ENCODE peak calls at places on chromosomes 16 and 17, in eight cellular contexts. P is amniotic epithelial cell; F is mucosa of descending colon; D is activated CD8-positive, alpha-beta T cell treated with anti-CD3 and anti-CD28 coated beads for 36 hours; H is IMR-90; M is activated CD4-positive, alpha-beta T cell treated with anti-CD3 and anti-CD28 coated beads for 24 hours; B is effector CD4-positive, alpha-beta T cell; Y is stimulated activated CD4-positive, alpha-beta T cell treated with anti-CD3 and anti-CD28 coated beads, Interleukin-2, amount 100 ng/mL, for 24 hours. W is an unnamed sample.
A peak's percentile ranks its signal among the peaks of the same experiment; 100 is the strongest.

GRCh38 chr16:27579086-27579980 is 29.4 kb downstream of the KATNIP start:
- DNase-seq in H (peak; percentile 22), P (peak; percentile 60), M (no peak), B (no peak), F (no peak), D (no peak), Y (no peak), W (no peak)

GRCh38 chr16:1126577-1126976 is 26.3 kb upstream of the CACNA1H start:
- DNase-seq in D (no peak), H (no peak), Y (no peak), B (no peak), M (no peak), F (no peak), P (no peak), W (no peak)

GRCh38 chr17:17344507-17345293 is 41.5 kb downstream of the NT5M start:
- DNase-seq in F (no peak), M (no peak), Y (no peak), B (no peak), D (no peak), H (no peak), P (no peak), W (no peak)

GRCh38 chr17:45640141-45640850 is 143.8 kb upstream of the CRHR1 start:
- DNase-seq in B (peak; percentile 73), M (peak; percentile 50), Y (peak; percentile 79), F (peak; percentile 76), H (peak; percentile 76), P (peak; percentile 70), D (peak; percentile 77), W (peak; percentile 84)

GRCh38 chr17:55426851-55427586 is 5.4 kb upstream of the MMD start:
- DNase-seq in Y (no peak), B (no peak), F (no peak), M (no peak), H (peak; percentile 58), P (peak; percentile 95), D (no peak), W (peak; percentile 33)

GRCh38 chr16:26396511-26397235 is 670.1 kb upstream of the C16orf82 start:
- DNase-seq in F (no peak), B (no peak), H (no peak), M (no peak), D (no peak), P (no peak), Y (no peak), W (no peak)

GRCh38 chr16:8804313-8804712 is 6.7 kb downstream of the PMM2 start:
- DNase-seq in F (no peak), M (no peak), D (no peak), H (no peak), Y (no peak), B (no peak), P (no peak), W (no peak)

GRCh38 chr17:77383613-77384608 is 243.1 kb downstream of the SEC14L1 start:
- DNase-seq in H (no peak), Y (no peak), D (no peak), B (no peak), M (no peak), P (no peak), F (no peak), W (no peak)

GRCh38 chr17:37713624-37714023 is 31.2 kb downstream of the HNF1B start:
- DNase-seq in H (no peak), P (no peak), F (no peak), M (no peak), D (no peak), Y (no peak), B (no peak), W (no peak)

GRCh38 chr17:6914711-6915110 is 81.1 kb upstream of the ALOX12 start:
- DNase-seq in B (no peak), P (peak; percentile 27), M (no peak), H (peak; percentile 7), F (peak; percentile 14), D (peak; percentile 45), Y (peak; percentile 7), W (no peak)

GRCh38 chr17:65473985-65474384 is 87.5 kb downstream of the AXIN2 start:
- DNase-seq in F (no peak), Y (no peak), B (no peak), D (no peak), H (no peak), M (no peak), P (peak; percentile 37), W (no peak)

GRCh38 chr16:8678068-8678927 is 3.9 kb downstream of the ABAT start:
- DNase-seq in F (no peak), B (no peak), D (no peak), M (no peak), P (peak; percentile 99), H (peak; percentile 80), Y (no peak), W (peak; percentile 37)

GRCh38 chr16:68074850-68075249 is 10.3 kb upstream of the NFATC3 start:
- DNase-seq in Y (peak; percentile 47), M (no peak), P (no peak), F (peak; percentile 71), D (peak; percentile 95), B (no peak), H (no peak), W (no peak)

GRCh38 chr16:31487076-31487719 is 4.3 kb downstream of the SLC5A2 start:
- DNase-seq in D (no peak), F (no peak), H (no peak), B (no peak), Y (no peak), P (no peak), M (no peak), W (no peak)

GRCh38 chr16:82830944-82831343 is 204.2 kb downstream of the CDH13 start:
- DNase-seq in P (no peak), H (no peak), F (no peak), Y (no peak), D (no peak), B (no peak), M (no peak), W (no peak)

GRCh38 chr16:85201566-85201965 is 89.3 kb upstream of the CIBAR2 start:
- DNase-seq in P (no peak), Y (no peak), H (peak; percentile 46), M (no peak), F (no peak), B (no peak), D (no peak), W (peak; percentile 60)

GRCh38 chr16:5841934-5842333 is 744.3 kb upstream of the EEF2KMT start:
- DNase-seq in Y (no peak), F (no peak), P (no peak), H (no peak), M (no peak), D (no peak), B (no peak), W (no peak)

GRCh38 chr16:54585966-54586365 is 299.4 kb upstream of the IRX3 start:
- DNase-seq in M (no peak), P (no peak), F (no peak), B (no peak), Y (no peak), H (no peak), D (no peak), W (no peak)

GRCh38 chr16:16857603-16858283 is 478.8 kb downstream of the NPIPA7 start:
- DNase-seq in Y (no peak), P (no peak), H (no peak), M (no peak), F (no peak), B (no peak), D (no peak), W (peak; percentile 11)